ENCODE peak calls at places on chromosomes 2 and 18, in ten cellular contexts. J is uterus, A is IMR-90, G is A549, I is neural progenitor cell, X is tibial artery, P is thyroid gland, E is Peyer's patch, V is fibroblast of lung, R is ovary. N is an unnamed sample.

GRCh38 chr18:67590571-67591141 is 74.1 kb upstream of the DSEL start:
- DNase-seq in J (no peak), A (peak), G (no peak), I (no peak), X (no peak), P (no peak), E (no peak), V (peak), R (no peak), N (no peak)

GRCh38 chr2:75035444-75036353 is 77.3 kb downstream of the POLE4 start:
- DNase-seq in J (no peak), A (peak), G (no peak), I (no peak), X (no peak), P (no peak), E (no peak), V (no peak), R (no peak), N (no peak)

GRCh38 chr2:189512879-189513278 is 67.7 kb downstream of the SLC40A1 start:
- DNase-seq in J (peak), A (no peak), G (no peak), I (no peak), X (no peak), P (no peak), E (no peak), V (no peak), R (peak), N (no peak)

GRCh38 chr2:27915874-27916273 is 25.3 kb downstream of the BABAM2 start:
- DNase-seq in J (no peak), A (peak), G (peak), I (no peak), X (no peak), P (no peak), E (no peak), V (no peak), R (no peak), N (no peak)

GRCh38 chr2:72136933-72137497 is 10.6 kb downstream of the CYP26B1 start:
- DNase-seq in J (no peak), A (no peak), G (no peak), I (no peak), X (peak), P (no peak), E (no peak), V (no peak), R (no peak), N (peak)

GRCh38 chr2:17539596-17539992 is 902 bp upstream of the VSNL1 start:
- DNase-seq in J (peak), A (no peak), G (no peak), I (peak), X (no peak), P (peak), E (no peak), V (peak), R (no peak), N (peak)

GRCh38 chr2:240481720-240482119 is 46.3 kb downstream of the GPC1 start:
- DNase-seq in J (no peak), A (no peak), G (no peak), I (no peak), X (peak), P (no peak), E (no peak), V (no peak), R (no peak), N (no peak)

GRCh38 chr2:12173271-12173942 is 427.0 kb downstream of the LPIN1 start:
- DNase-seq in J (no peak), A (peak), G (no peak), I (no peak), X (no peak), P (no peak), E (no peak), V (peak), R (no peak), N (no peak)

GRCh38 chr2:105576440-105577241 is 168.1 kb upstream of the NCK2 start:
- DNase-seq in J (no peak), A (peak), G (peak), I (peak), X (no peak), P (no peak), E (no peak), V (peak), R (peak), N (no peak)

GRCh38 chr2:104504331-104505073 is 349.4 kb upstream of the POU3F3 start:
- DNase-seq in J (no peak), A (no peak), G (no peak), I (no peak), X (no peak), P (no peak), E (no peak), V (no peak), R (no peak), N (no peak)

GRCh38 chr2:29811378-29811777 is 110.0 kb downstream of the ALK start:
- DNase-seq in J (no peak), A (peak), G (no peak), I (no peak), X (no peak), P (no peak), E (no peak), V (no peak), R (no peak), N (no peak)

GRCh38 chr2:72205546-72205863 is 57.8 kb upstream of the CYP26B1 start:
- DNase-seq in J (no peak), A (no peak), G (no peak), I (no peak), X (no peak), P (no peak), E (no peak), V (no peak), R (no peak), N (no peak)

GRCh38 chr2:61585383-61585782 is 47.2 kb upstream of the XPO1 start:
- DNase-seq in J (no peak), A (no peak), G (no peak), I (peak), X (no peak), P (no peak), E (no peak), V (no peak), R (no peak), N (no peak)

GRCh38 chr2:55929476-55929875 is 5.9 kb upstream of the EFEMP1 start:
- DNase-seq in J (no peak), A (no peak), G (no peak), I (no peak), X (no peak), P (no peak), E (no peak), V (no peak), R (no peak), N (no peak)

GRCh38 chr2:241946306-241947003 is 76.9 kb downstream of the RTP5 start:
- DNase-seq in J (no peak), A (no peak), G (no peak), I (no peak), X (no peak), P (no peak), E (no peak), V (no peak), R (no peak), N (no peak)

GRCh38 chr2:157990173-157990572 is 111.5 kb upstream of the UPP2 start:
- DNase-seq in J (no peak), A (no peak), G (no peak), I (peak), X (no peak), P (no peak), E (no peak), V (no peak), R (no peak), N (no peak)

GRCh38 chr2:62340981-62341624 is 145.2 kb downstream of the B3GNT2 start:
- DNase-seq in J (peak), A (no peak), G (no peak), I (no peak), X (no peak), P (peak), E (no peak), V (no peak), R (no peak), N (peak)

GRCh38 chr2:224711859-224712258 is 4.3 kb downstream of the CCDC195 start:
- DNase-seq in J (no peak), A (no peak), G (no peak), I (no peak), X (no peak), P (no peak), E (no peak), V (no peak), R (no peak), N (no peak)

GRCh38 chr2:19371996-19372582 is 13.7 kb upstream of the OSR1 start:
- DNase-seq in J (no peak), A (no peak), G (no peak), I (no peak), X (no peak), P (no peak), E (no peak), V (peak), R (no peak), N (no peak)

GRCh38 chr2:52034706-52035105 is 1002.8 kb upstream of the NRXN1 start:
- DNase-seq in J (no peak), A (no peak), G (no peak), I (no peak), X (no peak), P (no peak), E (no peak), V (peak), R (no peak), N (no peak)

GRCh38 chr2:128366746-128367511 is 48.3 kb upstream of the HS6ST1 start:
- DNase-seq in J (no peak), A (no peak), G (no peak), I (no peak), X (peak), P (peak), E (no peak), V (no peak), R (no peak), N (no peak)

GRCh38 chr2:238415036-238415764 is 11.5 kb upstream of the ASB1 start:
- DNase-seq in J (no peak), A (no peak), G (no peak), I (no peak), X (no peak), P (no peak), E (no peak), V (no peak), R (no peak), N (no peak)

GRCh38 chr2:8985561-8986326 is 17.7 kb downstream of the MBOAT2 start:
- DNase-seq in J (no peak), A (peak), G (no peak), I (no peak), X (no peak), P (no peak), E (no peak), V (no peak), R (no peak), N (no peak)

GRCh38 chr2:30271300-30271699 is 40.0 kb downstream of the LBH start:
- DNase-seq in J (no peak), A (no peak), G (no peak), I (no peak), X (no peak), P (no peak), E (no peak), V (no peak), R (no peak), N (no peak)

GRCh38 chr18:9614401-9615279 is at the start of gene PPP4R1:
- DNase-seq in J (peak), A (peak), G (peak), I (peak), X (peak), P (peak), E (peak), V (peak), R (peak), N (peak)

GRCh38 chr2:195319112-195319460 is 337.9 kb upstream of the SLC39A10 start:
- DNase-seq in J (no peak), A (peak), G (peak), I (no peak), X (no peak), P (no peak), E (no peak), V (peak), R (no peak), N (no peak)

GRCh38 chr18:42689310-42689709 is 426.2 kb downstream of the RIT2 start:
- DNase-seq in J (no peak), A (no peak), G (no peak), I (no peak), X (no peak), P (no peak), E (no peak), V (no peak), R (no peak), N (no peak)

GRCh38 chr18:54240629-54241107 is 16.2 kb upstream of the MBD2 start:
- DNase-seq in J (no peak), A (no peak), G (no peak), I (no peak), X (peak), P (peak), E (no peak), V (peak), R (no peak), N (peak)
- H3K4me3 ChIP-seq in J (no peak), A (no peak), G (no peak), I (no peak), X (no peak), P (no peak), E (no peak), V (no peak), R (no peak), N (peak)

DNA sequence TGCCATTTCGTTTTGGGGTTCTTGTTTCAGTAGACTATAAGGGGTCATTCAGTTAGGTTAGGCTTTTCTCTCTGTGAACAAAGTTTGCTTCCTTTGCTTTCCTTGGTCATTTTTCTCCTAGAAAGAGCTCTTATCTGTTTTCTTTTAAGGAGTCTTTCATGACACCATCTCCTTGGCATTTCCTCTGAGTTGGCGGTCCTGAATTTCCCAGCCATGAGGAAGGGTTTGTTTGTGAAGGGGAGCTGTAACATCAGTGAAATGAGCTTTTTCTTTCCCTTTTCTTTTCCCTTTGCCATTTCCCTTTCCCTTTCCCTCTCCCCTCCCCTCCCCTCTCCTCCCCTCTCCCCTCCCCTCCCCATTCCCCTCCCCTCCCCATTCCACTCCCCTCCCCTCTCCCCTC is 61.7 kb downstream of the MAP4K4 start:
- DNase-seq in J (peak), A (peak), G (peak), I (no peak), X (peak), P (no peak), E (no peak), V (peak), R (no peak), N (no peak)
- H3K27ac ChIP-seq in J (peak), A (peak), G (peak), I (no peak), X (peak), P (no peak), E (no peak), V (peak), R (no peak), N (no peak)

DNA sequence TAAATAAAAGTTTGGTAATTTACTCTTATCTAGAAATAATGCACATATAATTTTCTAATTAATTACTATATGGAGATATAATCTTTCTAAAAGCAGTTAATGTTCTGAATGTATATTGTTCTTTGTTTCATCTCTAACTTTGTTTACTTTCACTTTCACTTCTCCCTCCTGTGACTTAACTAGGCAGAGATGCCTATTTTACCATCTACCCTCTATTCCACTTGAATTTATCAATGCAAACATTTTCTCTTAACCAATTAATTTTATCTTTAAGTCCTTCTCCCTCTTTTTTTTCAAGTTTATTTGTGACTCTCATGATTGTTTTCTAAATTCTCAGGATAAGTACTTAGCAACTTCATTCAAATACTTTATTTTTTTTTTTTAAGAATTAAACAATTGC is 55.1 kb upstream of the IL1RL1 start:
- DNase-seq in J (no peak), A (no peak), G (no peak), I (no peak), X (no peak), P (no peak), E (no peak), V (peak), R (no peak), N (no peak)
- H3K4me3 ChIP-seq in J (peak), A (no peak), G (no peak), I (no peak), X (no peak), P (no peak), E (no peak), V (no peak), R (no peak), N (no peak)

GRCh38 chr2:101729521-101730190 is 32.1 kb downstream of the MAP4K4 start:
- DNase-seq in J (no peak), A (no peak), G (no peak), I (no peak), X (no peak), P (no peak), E (no peak), V (no peak), R (no peak), N (no peak)
- H3K27ac ChIP-seq in J (no peak), A (no peak), G (no peak), I (no peak), X (no peak), P (no peak), E (no peak), V (no peak), R (no peak), N (no peak)

GRCh38 chr18:63889641-63890040 is 2.1 kb downstream of the SERPINB2 start:
- DNase-seq in J (no peak), A (no peak), G (no peak), I (no peak), X (no peak), P (no peak), E (no peak), V (no peak), R (no peak), N (no peak)

GRCh38 chr18:63888473-63889190 is 1.1 kb downstream of the SERPINB2 start:
- DNase-seq in J (no peak), A (no peak), G (no peak), I (no peak), X (no peak), P (no peak), E (no peak), V (no peak), R (no peak), N (no peak)

GRCh38 chr18:63890950-63891304 is 3.4 kb downstream of the SERPINB2 start:
- DNase-seq in J (no peak), A (peak), G (peak), I (no peak), X (no peak), P (no peak), E (no peak), V (no peak), R (no peak), N (no peak)

GRCh38 chr18:63890226-63890949 is 2.9 kb downstream of the SERPINB2 start:
- DNase-seq in J (no peak), A (no peak), G (no peak), I (no peak), X (no peak), P (no peak), E (no peak), V (no peak), R (no peak), N (no peak)

DNA sequence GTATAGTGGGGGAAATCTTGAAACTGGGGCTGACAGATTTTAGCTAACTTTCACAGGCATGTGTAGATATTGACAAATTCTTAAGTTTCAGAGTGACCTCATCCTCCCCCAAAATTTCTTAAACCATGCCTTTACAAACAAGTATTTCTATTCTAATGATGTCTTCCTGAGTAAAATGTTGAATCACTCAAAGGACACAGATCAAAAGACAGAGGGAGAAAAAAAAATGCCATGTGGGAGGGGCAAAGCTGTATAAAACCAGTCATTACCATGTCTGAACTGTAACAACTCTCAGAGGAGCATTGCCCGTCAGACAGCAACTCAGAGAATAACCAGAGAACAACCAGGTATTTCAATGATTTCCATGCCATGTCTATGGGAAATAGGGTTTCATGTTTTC is at the start of gene SERPINB2:
- DNase-seq in J (no peak), A (peak), G (no peak), I (no peak), X (no peak), P (no peak), E (no peak), V (no peak), R (no peak), N (no peak)
- H3K4me3 ChIP-seq in J (no peak), A (no peak), G (no peak), I (no peak), X (no peak), P (no peak), E (no peak), V (no peak), R (no peak), N (no peak)